ENCODE peak calls at places on chromosome 6, in seven cellular contexts. Z, H, F, R, J, B and S are unnamed samples.

GRCh38 chr6:121881974-121882667 is 446.7 kb downstream of the GJA1 start:
- DNase-seq in R (peak), Z (peak), B (no peak), F (no peak), J (no peak), H (no peak), S (no peak)

GRCh38 chr6:159110013-159110412 is 59.2 kb upstream of the FNDC1 start:
- DNase-seq in Z (peak), J (no peak), R (peak), F (peak), B (no peak), H (no peak), S (no peak)

GRCh38 chr6:80356545-80356944 is 250.1 kb downstream of the BCKDHB start:
- DNase-seq in F (no peak), R (no peak), H (no peak), B (no peak), J (no peak), Z (no peak), S (no peak)

GRCh38 chr6:130734161-130734560 is 93.0 kb upstream of the SMLR1 start:
- DNase-seq in J (no peak), R (no peak), H (no peak), F (no peak), B (no peak), Z (no peak), S (no peak)

GRCh38 chr6:26235240-26235730 is 129.7 kb upstream of the BTN3A2 start:
- DNase-seq in J (no peak), F (no peak), H (no peak), B (no peak), R (no peak), Z (no peak), S (no peak)

GRCh38 chr6:70225052-70225451 is 77.8 kb downstream of the COL9A1 start:
- DNase-seq in J (no peak), Z (no peak), R (no peak), H (no peak), F (no peak), B (no peak), S (no peak)

GRCh38 chr6:27275025-27275956 is 27.8 kb downstream of the PRSS16 start:
- DNase-seq in R (no peak), F (peak), B (no peak), Z (no peak), H (no peak), J (no peak), S (no peak)

GRCh38 chr6:152821525-152821924 is 70.9 kb downstream of the VIP start:
- DNase-seq in B (no peak), Z (no peak), R (no peak), H (no peak), F (peak), J (no peak), S (no peak)

GRCh38 chr6:159844737-159845645 is 44.9 kb downstream of the PNLDC1 start:
- DNase-seq in R (no peak), J (no peak), B (no peak), H (no peak), F (no peak), Z (no peak), S (no peak)

GRCh38 chr6:85887467-85887866 is 244.8 kb upstream of the SYNCRIP start:
- DNase-seq in F (no peak), B (no peak), Z (no peak), J (no peak), H (no peak), R (peak), S (no peak)

GRCh38 chr6:93423542-93423941 is 4.2 kb upstream of the EPHA7 start:
- DNase-seq in F (peak), R (no peak), Z (no peak), B (no peak), J (no peak), H (peak), S (no peak)

GRCh38 chr6:158232445-158233213 is 64.5 kb downstream of the GTF2H5 start:
- DNase-seq in J (peak), F (peak), Z (peak), H (peak), R (peak), B (peak), S (peak)

GRCh38 chr6:142200846-142201628 is 54.0 kb downstream of the VTA1 start:
- DNase-seq in H (no peak), R (no peak), J (no peak), B (no peak), F (no peak), Z (no peak), S (no peak)

GRCh38 chr6:40668203-40668602 is 81.0 kb upstream of the LRFN2 start:
- DNase-seq in B (no peak), J (no peak), F (no peak), H (no peak), Z (no peak), R (no peak), S (no peak)

GRCh38 chr6:9766240-9766915 is 648.5 kb downstream of the TFAP2A start:
- DNase-seq in J (no peak), R (peak), F (no peak), Z (peak), H (no peak), B (no peak), S (no peak)

GRCh38 chr6:73884540-73884939 is 188.5 kb downstream of the CD109 start:
- DNase-seq in J (no peak), R (no peak), Z (no peak), F (no peak), B (no peak), H (no peak), S (no peak)

GRCh38 chr6:137923866-137924616 is 57.0 kb downstream of the TNFAIP3 start:
- DNase-seq in J (no peak), H (no peak), R (peak), F (no peak), Z (no peak), B (no peak), S (no peak)
- H3K27ac ChIP-seq in J (no peak), H (no peak), R (no peak), F (no peak), Z (no peak), B (no peak), S (no peak)

DNA sequence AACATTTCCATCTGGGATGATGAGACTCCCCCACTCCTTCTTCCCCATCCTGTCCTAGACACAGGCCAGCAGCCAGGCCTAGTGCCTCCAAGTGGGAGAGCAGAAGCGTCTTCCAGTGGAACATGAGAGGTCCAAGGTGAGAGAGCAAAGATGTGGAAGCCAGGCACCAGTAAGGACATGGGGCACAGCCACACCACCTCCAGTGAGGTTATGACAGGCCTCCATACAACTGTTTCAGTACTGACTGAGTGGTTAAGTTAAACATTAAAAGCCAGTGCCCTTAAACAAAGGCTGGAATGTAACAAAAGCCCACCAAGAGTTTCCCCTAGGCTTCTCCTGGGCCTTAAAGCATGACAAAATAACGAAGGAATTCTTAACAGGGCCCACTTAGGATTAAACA is 5.3 kb downstream of the ZBTB24 start:
- DNase-seq in Z (no peak), H (no peak), F (no peak), J (no peak), R (no peak), B (no peak), S (no peak)
- H3K4me3 ChIP-seq in Z (no peak), H (no peak), F (peak), J (peak), R (no peak), B (no peak), S (no peak)

DNA sequence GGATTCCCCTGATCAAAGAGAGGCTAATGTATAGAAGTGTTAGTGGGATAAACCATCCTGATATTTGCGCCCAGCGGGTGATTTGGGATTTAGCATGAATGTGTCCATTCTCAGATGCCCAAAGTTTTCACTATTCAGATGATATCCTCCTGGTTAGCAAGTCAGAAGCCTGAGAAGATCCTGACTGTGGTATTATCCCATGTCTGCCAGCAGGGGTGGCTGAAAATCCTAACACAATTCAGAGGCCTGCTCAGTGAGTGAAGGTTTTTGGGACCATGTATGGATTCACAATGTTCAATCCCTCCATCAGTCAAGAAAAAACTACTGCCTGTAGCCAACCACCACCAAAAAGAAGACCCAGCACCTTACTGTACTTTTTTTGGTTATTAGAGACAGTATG is 34.1 kb upstream of the SPACA1 start:
- DNase-seq in H (no peak), J (no peak), F (peak), B (no peak), R (no peak), Z (no peak), S (no peak)
- TF ChIP-seq CTCF in H (no peak), J (no peak), F (peak), B (no peak), R (peak), Z (no peak), S (no peak)

GRCh38 chr6:139533573-139534471 is 159.4 kb upstream of the CITED2 start:
- DNase-seq in R (no peak), Z (peak), F (peak), H (no peak), B (no peak), J (peak), S (no peak)

GRCh38 chr6:139533166-139533565 is 158.7 kb upstream of the CITED2 start:
- DNase-seq in F (no peak), Z (no peak), R (no peak), H (no peak), J (no peak), B (no peak), S (no peak)

GRCh38 chr6:139531716-139532115 is 157.3 kb upstream of the CITED2 start:
- DNase-seq in Z (no peak), H (no peak), R (no peak), F (no peak), J (no peak), B (no peak), S (no peak)

GRCh38 chr6:139531148-139531547 is 156.7 kb upstream of the CITED2 start:
- DNase-seq in R (no peak), J (no peak), F (no peak), Z (peak), B (peak), H (no peak), S (no peak)

GRCh38 chr6:139530551-139530950 is 156.1 kb upstream of the CITED2 start:
- DNase-seq in Z (no peak), H (no peak), J (no peak), R (no peak), B (no peak), F (no peak), S (no peak)
- H3K27ac ChIP-seq in Z (no peak), H (no peak), J (peak), R (no peak), B (peak), F (no peak), S (no peak)